ENCODE peak calls at places on chromosomes 13 and 19, in ten cellular contexts. One of them, this sample, is unnamed.

GRCh38 chr19:56106993-56107392 is 14.1 kb downstream of the ZNF787 start:
- DNase-seq in stimulated activated CD4-positive, alpha-beta T cell treated with anti-CD3 and anti-CD28 coated beads, Interleukin-2, amount 100 ng/mL, for 4 hours: no peak
- DNase-seq in NCI-H2081: no peak
- DNase-seq in progenitor cell of endocrine pancreas: no peak
- DNase-seq in activated CD4-positive, alpha-beta T cell treated with anti-CD3 and anti-CD28 coated beads for 1 hour: no peak
- DNase-seq in NCI-H82: no peak
- DNase-seq in T-helper 17 cell: no peak
- DNase-seq in fibroblast of pulmonary artery: no peak
- DNase-seq in cardiac septum: no peak
- DNase-seq in hepatic stellate cell: no peak
- DNase-seq in this sample: no peak

GRCh38 chr19:29767039-29767735 is 44.6 kb upstream of the CCNE1 start:
- DNase-seq in stimulated activated CD4-positive, alpha-beta T cell treated with anti-CD3 and anti-CD28 coated beads, Interleukin-2, amount 100 ng/mL, for 4 hours: no peak
- DNase-seq in NCI-H2081: no peak
- DNase-seq in progenitor cell of endocrine pancreas: no peak
- DNase-seq in activated CD4-positive, alpha-beta T cell treated with anti-CD3 and anti-CD28 coated beads for 1 hour: no peak
- DNase-seq in NCI-H82: no peak
- DNase-seq in T-helper 17 cell: no peak
- DNase-seq in fibroblast of pulmonary artery: no peak
- DNase-seq in cardiac septum: no peak
- DNase-seq in hepatic stellate cell: no peak
- DNase-seq in this sample: no peak

GRCh38 chr19:756232-756631 is 5.3 kb downstream of the MISP start:
- DNase-seq in stimulated activated CD4-positive, alpha-beta T cell treated with anti-CD3 and anti-CD28 coated beads, Interleukin-2, amount 100 ng/mL, for 4 hours: no peak
- DNase-seq in NCI-H2081: no peak
- DNase-seq in progenitor cell of endocrine pancreas: no peak
- DNase-seq in activated CD4-positive, alpha-beta T cell treated with anti-CD3 and anti-CD28 coated beads for 1 hour: no peak
- DNase-seq in NCI-H82: peak
- DNase-seq in T-helper 17 cell: no peak
- DNase-seq in fibroblast of pulmonary artery: peak
- DNase-seq in cardiac septum: no peak
- DNase-seq in hepatic stellate cell: peak
- DNase-seq in this sample: no peak

GRCh38 chr19:10289167-10289835 is 451 bp upstream of the ICAM5 start:
- DNase-seq in stimulated activated CD4-positive, alpha-beta T cell treated with anti-CD3 and anti-CD28 coated beads, Interleukin-2, amount 100 ng/mL, for 4 hours: peak
- DNase-seq in NCI-H2081: peak
- DNase-seq in progenitor cell of endocrine pancreas: no peak
- DNase-seq in activated CD4-positive, alpha-beta T cell treated with anti-CD3 and anti-CD28 coated beads for 1 hour: peak
- DNase-seq in NCI-H82: peak
- DNase-seq in T-helper 17 cell: no peak
- DNase-seq in fibroblast of pulmonary artery: peak
- DNase-seq in cardiac septum: no peak
- DNase-seq in hepatic stellate cell: peak
- DNase-seq in this sample: peak

GRCh38 chr13:41211062-41211461 is 16.7 kb upstream of the KBTBD7 start:
- DNase-seq in stimulated activated CD4-positive, alpha-beta T cell treated with anti-CD3 and anti-CD28 coated beads, Interleukin-2, amount 100 ng/mL, for 4 hours: no peak
- DNase-seq in NCI-H2081: no peak
- DNase-seq in progenitor cell of endocrine pancreas: no peak
- DNase-seq in activated CD4-positive, alpha-beta T cell treated with anti-CD3 and anti-CD28 coated beads for 1 hour: no peak
- DNase-seq in NCI-H82: no peak
- DNase-seq in T-helper 17 cell: no peak
- DNase-seq in fibroblast of pulmonary artery: no peak
- DNase-seq in cardiac septum: no peak
- DNase-seq in hepatic stellate cell: no peak
- DNase-seq in this sample: no peak

GRCh38 chr13:105184221-105184620 is 1351.2 kb downstream of the EFNB2 start:
- DNase-seq in stimulated activated CD4-positive, alpha-beta T cell treated with anti-CD3 and anti-CD28 coated beads, Interleukin-2, amount 100 ng/mL, for 4 hours: no peak
- DNase-seq in NCI-H2081: no peak
- DNase-seq in progenitor cell of endocrine pancreas: no peak
- DNase-seq in activated CD4-positive, alpha-beta T cell treated with anti-CD3 and anti-CD28 coated beads for 1 hour: no peak
- DNase-seq in NCI-H82: no peak
- DNase-seq in T-helper 17 cell: no peak
- DNase-seq in fibroblast of pulmonary artery: no peak
- DNase-seq in cardiac septum: no peak
- DNase-seq in hepatic stellate cell: no peak
- DNase-seq in this sample: no peak

GRCh38 chr19:45958763-45959516 is 14.7 kb downstream of the NOVA2 start:
- DNase-seq in stimulated activated CD4-positive, alpha-beta T cell treated with anti-CD3 and anti-CD28 coated beads, Interleukin-2, amount 100 ng/mL, for 4 hours: no peak
- DNase-seq in NCI-H2081: no peak
- DNase-seq in progenitor cell of endocrine pancreas: no peak
- DNase-seq in activated CD4-positive, alpha-beta T cell treated with anti-CD3 and anti-CD28 coated beads for 1 hour: no peak
- DNase-seq in NCI-H82: no peak
- DNase-seq in T-helper 17 cell: no peak
- DNase-seq in fibroblast of pulmonary artery: peak
- DNase-seq in cardiac septum: no peak
- DNase-seq in hepatic stellate cell: peak
- DNase-seq in this sample: no peak

GRCh38 chr13:90884066-90884465 is 463.4 kb upstream of the MIR17HG start:
- DNase-seq in stimulated activated CD4-positive, alpha-beta T cell treated with anti-CD3 and anti-CD28 coated beads, Interleukin-2, amount 100 ng/mL, for 4 hours: no peak
- DNase-seq in NCI-H2081: no peak
- DNase-seq in progenitor cell of endocrine pancreas: no peak
- DNase-seq in activated CD4-positive, alpha-beta T cell treated with anti-CD3 and anti-CD28 coated beads for 1 hour: no peak
- DNase-seq in NCI-H82: no peak
- DNase-seq in T-helper 17 cell: no peak
- DNase-seq in fibroblast of pulmonary artery: no peak
- DNase-seq in cardiac septum: no peak
- DNase-seq in hepatic stellate cell: no peak
- DNase-seq in this sample: no peak

GRCh38 chr13:98975822-98976261 is 2.0 kb downstream of the DOCK9 start:
- DNase-seq in stimulated activated CD4-positive, alpha-beta T cell treated with anti-CD3 and anti-CD28 coated beads, Interleukin-2, amount 100 ng/mL, for 4 hours: no peak
- DNase-seq in NCI-H2081: peak
- DNase-seq in progenitor cell of endocrine pancreas: no peak
- DNase-seq in activated CD4-positive, alpha-beta T cell treated with anti-CD3 and anti-CD28 coated beads for 1 hour: no peak
- DNase-seq in NCI-H82: no peak
- DNase-seq in T-helper 17 cell: no peak
- DNase-seq in fibroblast of pulmonary artery: peak
- DNase-seq in cardiac septum: no peak
- DNase-seq in hepatic stellate cell: no peak
- DNase-seq in this sample: no peak

GRCh38 chr19:1311543-1312091 is 25.9 kb downstream of the EFNA2 start:
- DNase-seq in stimulated activated CD4-positive, alpha-beta T cell treated with anti-CD3 and anti-CD28 coated beads, Interleukin-2, amount 100 ng/mL, for 4 hours: no peak
- DNase-seq in NCI-H2081: no peak
- DNase-seq in progenitor cell of endocrine pancreas: no peak
- DNase-seq in activated CD4-positive, alpha-beta T cell treated with anti-CD3 and anti-CD28 coated beads for 1 hour: no peak
- DNase-seq in NCI-H82: no peak
- DNase-seq in T-helper 17 cell: no peak
- DNase-seq in fibroblast of pulmonary artery: no peak
- DNase-seq in cardiac septum: no peak
- DNase-seq in hepatic stellate cell: no peak
- DNase-seq in this sample: no peak

GRCh38 chr19:19294914-19295313 is 21.8 kb upstream of the TM6SF2 start:
- DNase-seq in stimulated activated CD4-positive, alpha-beta T cell treated with anti-CD3 and anti-CD28 coated beads, Interleukin-2, amount 100 ng/mL, for 4 hours: no peak
- DNase-seq in NCI-H2081: no peak
- DNase-seq in progenitor cell of endocrine pancreas: no peak
- DNase-seq in activated CD4-positive, alpha-beta T cell treated with anti-CD3 and anti-CD28 coated beads for 1 hour: no peak
- DNase-seq in NCI-H82: no peak
- DNase-seq in T-helper 17 cell: no peak
- DNase-seq in fibroblast of pulmonary artery: no peak
- DNase-seq in cardiac septum: no peak
- DNase-seq in hepatic stellate cell: no peak
- DNase-seq in this sample: no peak

GRCh38 chr13:64855506-64855905 is 2374.6 kb downstream of the PCDH9 start:
- DNase-seq in stimulated activated CD4-positive, alpha-beta T cell treated with anti-CD3 and anti-CD28 coated beads, Interleukin-2, amount 100 ng/mL, for 4 hours: no peak
- DNase-seq in NCI-H2081: peak
- DNase-seq in progenitor cell of endocrine pancreas: no peak
- DNase-seq in activated CD4-positive, alpha-beta T cell treated with anti-CD3 and anti-CD28 coated beads for 1 hour: no peak
- DNase-seq in NCI-H82: no peak
- DNase-seq in T-helper 17 cell: no peak
- DNase-seq in fibroblast of pulmonary artery: peak
- DNase-seq in cardiac septum: no peak
- DNase-seq in hepatic stellate cell: no peak
- DNase-seq in this sample: no peak

GRCh38 chr13:30689752-30690151 is 45.6 kb upstream of the ALOX5AP start:
- DNase-seq in stimulated activated CD4-positive, alpha-beta T cell treated with anti-CD3 and anti-CD28 coated beads, Interleukin-2, amount 100 ng/mL, for 4 hours: no peak
- DNase-seq in NCI-H2081: no peak
- DNase-seq in progenitor cell of endocrine pancreas: no peak
- DNase-seq in activated CD4-positive, alpha-beta T cell treated with anti-CD3 and anti-CD28 coated beads for 1 hour: no peak
- DNase-seq in NCI-H82: no peak
- DNase-seq in T-helper 17 cell: no peak
- DNase-seq in fibroblast of pulmonary artery: no peak
- DNase-seq in cardiac septum: no peak
- DNase-seq in hepatic stellate cell: no peak
- DNase-seq in this sample: no peak

GRCh38 chr13:103243495-103243894 is 177.3 kb upstream of the SLC10A2 start:
- DNase-seq in stimulated activated CD4-positive, alpha-beta T cell treated with anti-CD3 and anti-CD28 coated beads, Interleukin-2, amount 100 ng/mL, for 4 hours: no peak
- DNase-seq in NCI-H2081: no peak
- DNase-seq in progenitor cell of endocrine pancreas: no peak
- DNase-seq in activated CD4-positive, alpha-beta T cell treated with anti-CD3 and anti-CD28 coated beads for 1 hour: no peak
- DNase-seq in NCI-H82: no peak
- DNase-seq in T-helper 17 cell: no peak
- DNase-seq in fibroblast of pulmonary artery: no peak
- DNase-seq in cardiac septum: no peak
- DNase-seq in hepatic stellate cell: no peak
- DNase-seq in this sample: no peak

GRCh38 chr19:30476997-30477396 is 104.8 kb downstream of the ZNF536 start:
- DNase-seq in stimulated activated CD4-positive, alpha-beta T cell treated with anti-CD3 and anti-CD28 coated beads, Interleukin-2, amount 100 ng/mL, for 4 hours: no peak
- DNase-seq in NCI-H2081: no peak
- DNase-seq in progenitor cell of endocrine pancreas: no peak
- DNase-seq in activated CD4-positive, alpha-beta T cell treated with anti-CD3 and anti-CD28 coated beads for 1 hour: no peak
- DNase-seq in NCI-H82: no peak
- DNase-seq in T-helper 17 cell: no peak
- DNase-seq in fibroblast of pulmonary artery: no peak
- DNase-seq in cardiac septum: no peak
- DNase-seq in hepatic stellate cell: no peak
- DNase-seq in this sample: no peak

GRCh38 chr19:51386882-51387520 is 773 bp downstream of the LIM2 start:
- DNase-seq in stimulated activated CD4-positive, alpha-beta T cell treated with anti-CD3 and anti-CD28 coated beads, Interleukin-2, amount 100 ng/mL, for 4 hours: no peak
- DNase-seq in NCI-H2081: no peak
- DNase-seq in progenitor cell of endocrine pancreas: no peak
- DNase-seq in activated CD4-positive, alpha-beta T cell treated with anti-CD3 and anti-CD28 coated beads for 1 hour: no peak
- DNase-seq in NCI-H82: no peak
- DNase-seq in T-helper 17 cell: no peak
- DNase-seq in fibroblast of pulmonary artery: no peak
- DNase-seq in cardiac septum: peak
- DNase-seq in hepatic stellate cell: no peak
- DNase-seq in this sample: no peak

GRCh38 chr19:40225440-40226305 is 816 bp downstream of the CCNP start:
- DNase-seq in stimulated activated CD4-positive, alpha-beta T cell treated with anti-CD3 and anti-CD28 coated beads, Interleukin-2, amount 100 ng/mL, for 4 hours: no peak
- DNase-seq in NCI-H2081: no peak
- DNase-seq in progenitor cell of endocrine pancreas: no peak
- DNase-seq in activated CD4-positive, alpha-beta T cell treated with anti-CD3 and anti-CD28 coated beads for 1 hour: no peak
- DNase-seq in NCI-H82: peak
- DNase-seq in T-helper 17 cell: no peak
- DNase-seq in fibroblast of pulmonary artery: no peak
- DNase-seq in cardiac septum: no peak
- DNase-seq in hepatic stellate cell: peak
- DNase-seq in this sample: no peak

GRCh38 chr19:38233740-38234251 is 9.8 kb upstream of the DPF1 start:
- DNase-seq in stimulated activated CD4-positive, alpha-beta T cell treated with anti-CD3 and anti-CD28 coated beads, Interleukin-2, amount 100 ng/mL, for 4 hours: peak
- DNase-seq in NCI-H2081: peak
- DNase-seq in progenitor cell of endocrine pancreas: peak
- DNase-seq in activated CD4-positive, alpha-beta T cell treated with anti-CD3 and anti-CD28 coated beads for 1 hour: peak
- DNase-seq in NCI-H82: peak
- DNase-seq in T-helper 17 cell: peak
- DNase-seq in fibroblast of pulmonary artery: peak
- DNase-seq in cardiac septum: peak
- DNase-seq in hepatic stellate cell: peak
- DNase-seq in this sample: peak

GRCh38 chr19:1079566-1080111 is 12.7 kb downstream of the ARHGAP45 start:
- DNase-seq in stimulated activated CD4-positive, alpha-beta T cell treated with anti-CD3 and anti-CD28 coated beads, Interleukin-2, amount 100 ng/mL, for 4 hours: no peak
- DNase-seq in NCI-H2081: no peak
- DNase-seq in progenitor cell of endocrine pancreas: no peak
- DNase-seq in activated CD4-positive, alpha-beta T cell treated with anti-CD3 and anti-CD28 coated beads for 1 hour: no peak
- DNase-seq in NCI-H82: peak
- DNase-seq in T-helper 17 cell: no peak
- DNase-seq in fibroblast of pulmonary artery: no peak
- DNase-seq in cardiac septum: no peak
- DNase-seq in hepatic stellate cell: no peak
- DNase-seq in this sample: no peak

GRCh38 chr13:79679334-79679733 is 198.4 kb downstream of the NDFIP2 start:
- DNase-seq in stimulated activated CD4-positive, alpha-beta T cell treated with anti-CD3 and anti-CD28 coated beads, Interleukin-2, amount 100 ng/mL, for 4 hours: no peak
- DNase-seq in NCI-H2081: peak
- DNase-seq in progenitor cell of endocrine pancreas: peak
- DNase-seq in activated CD4-positive, alpha-beta T cell treated with anti-CD3 and anti-CD28 coated beads for 1 hour: no peak
- DNase-seq in NCI-H82: peak
- DNase-seq in T-helper 17 cell: no peak
- DNase-seq in fibroblast of pulmonary artery: peak
- DNase-seq in cardiac septum: no peak
- DNase-seq in hepatic stellate cell: peak
- DNase-seq in this sample: peak

GRCh38 chr19:2722541-2723344 is 1.6 kb upstream of the DIRAS1 start:
- DNase-seq in stimulated activated CD4-positive, alpha-beta T cell treated with anti-CD3 and anti-CD28 coated beads, Interleukin-2, amount 100 ng/mL, for 4 hours: no peak
- DNase-seq in NCI-H2081: no peak
- DNase-seq in progenitor cell of endocrine pancreas: no peak
- DNase-seq in activated CD4-positive, alpha-beta T cell treated with anti-CD3 and anti-CD28 coated beads for 1 hour: no peak
- DNase-seq in NCI-H82: no peak
- DNase-seq in T-helper 17 cell: no peak
- DNase-seq in fibroblast of pulmonary artery: peak
- DNase-seq in cardiac septum: peak
- DNase-seq in hepatic stellate cell: peak
- DNase-seq in this sample: no peak

GRCh38 chr13:40668335-40668734 is 1.9 kb upstream of the FOXO1 start:
- DNase-seq in stimulated activated CD4-positive, alpha-beta T cell treated with anti-CD3 and anti-CD28 coated beads, Interleukin-2, amount 100 ng/mL, for 4 hours: no peak
- DNase-seq in NCI-H2081: no peak
- DNase-seq in progenitor cell of endocrine pancreas: no peak
- DNase-seq in activated CD4-positive, alpha-beta T cell treated with anti-CD3 and anti-CD28 coated beads for 1 hour: no peak
- DNase-seq in NCI-H82: peak
- DNase-seq in T-helper 17 cell: no peak
- DNase-seq in fibroblast of pulmonary artery: no peak
- DNase-seq in cardiac septum: no peak
- DNase-seq in hepatic stellate cell: peak
- DNase-seq in this sample: peak

GRCh38 chr13:76954568-76954967 is 6.3 kb downstream of the ACOD1 start:
- DNase-seq in stimulated activated CD4-positive, alpha-beta T cell treated with anti-CD3 and anti-CD28 coated beads, Interleukin-2, amount 100 ng/mL, for 4 hours: no peak
- DNase-seq in NCI-H2081: no peak
- DNase-seq in progenitor cell of endocrine pancreas: no peak
- DNase-seq in activated CD4-positive, alpha-beta T cell treated with anti-CD3 and anti-CD28 coated beads for 1 hour: no peak
- DNase-seq in NCI-H82: no peak
- DNase-seq in T-helper 17 cell: no peak
- DNase-seq in fibroblast of pulmonary artery: no peak
- DNase-seq in cardiac septum: no peak
- DNase-seq in hepatic stellate cell: no peak
- DNase-seq in this sample: no peak

GRCh38 chr19:42926781-42927180 is 9.1 kb upstream of the PSG6 start:
- DNase-seq in stimulated activated CD4-positive, alpha-beta T cell treated with anti-CD3 and anti-CD28 coated beads, Interleukin-2, amount 100 ng/mL, for 4 hours: no peak
- DNase-seq in NCI-H2081: no peak
- DNase-seq in progenitor cell of endocrine pancreas: no peak
- DNase-seq in activated CD4-positive, alpha-beta T cell treated with anti-CD3 and anti-CD28 coated beads for 1 hour: no peak
- DNase-seq in NCI-H82: no peak
- DNase-seq in T-helper 17 cell: no peak
- DNase-seq in fibroblast of pulmonary artery: no peak
- DNase-seq in cardiac septum: no peak
- DNase-seq in hepatic stellate cell: no peak
- DNase-seq in this sample: no peak

GRCh38 chr13:35157143-35157755 is 215.2 kb downstream of the NBEA start:
- DNase-seq in stimulated activated CD4-positive, alpha-beta T cell treated with anti-CD3 and anti-CD28 coated beads, Interleukin-2, amount 100 ng/mL, for 4 hours: no peak
- DNase-seq in NCI-H2081: peak
- DNase-seq in progenitor cell of endocrine pancreas: peak
- DNase-seq in activated CD4-positive, alpha-beta T cell treated with anti-CD3 and anti-CD28 coated beads for 1 hour: no peak
- DNase-seq in NCI-H82: peak
- DNase-seq in T-helper 17 cell: no peak
- DNase-seq in fibroblast of pulmonary artery: peak
- DNase-seq in cardiac septum: no peak
- DNase-seq in hepatic stellate cell: peak
- DNase-seq in this sample: peak

GRCh38 chr19:8526345-8527062 is 12.5 kb upstream of the ZNF414 start:
- DNase-seq in stimulated activated CD4-positive, alpha-beta T cell treated with anti-CD3 and anti-CD28 coated beads, Interleukin-2, amount 100 ng/mL, for 4 hours: no peak
- DNase-seq in NCI-H2081: peak
- DNase-seq in progenitor cell of endocrine pancreas: peak
- DNase-seq in activated CD4-positive, alpha-beta T cell treated with anti-CD3 and anti-CD28 coated beads for 1 hour: no peak
- DNase-seq in NCI-H82: peak
- DNase-seq in T-helper 17 cell: no peak
- DNase-seq in fibroblast of pulmonary artery: peak
- DNase-seq in cardiac septum: peak
- DNase-seq in hepatic stellate cell: peak
- DNase-seq in this sample: no peak

This sample was measured in NCI-H1694 treated with DMSO at 0.1 percent for 48 hours.